ENCODE peak calls at places on chromosomes 5 and 9, in seven cellular contexts. K, B, O, M, U, W and J are unnamed samples.

GRCh38 chr5:154757647-154758406 is 2.6 kb downstream of the LARP1 start:
- DNase-seq in B (peak; percentile 73), W (no peak), O (peak; percentile 34), U (no peak), M (no peak), K (no peak), J (no peak)

GRCh38 chr5:145917288-145917687 is 19.1 kb upstream of the SH3RF2 start:
- DNase-seq in O (no peak), M (no peak), W (no peak), K (no peak), U (no peak), B (no peak), J (no peak)

GRCh38 chr9:105054488-105054887 is 126.5 kb upstream of the ABCA1 start:
- DNase-seq in U (no peak), W (no peak), K (no peak), B (peak; percentile 68), O (no peak), M (no peak), J (peak; percentile 49)

GRCh38 chr5:66324357-66324756 is 180.3 kb downstream of the SREK1 start:
- DNase-seq in B (no peak), K (no peak), W (no peak), M (no peak), U (no peak), O (no peak), J (no peak)

GRCh38 chr5:119828536-119828935 is 199.2 kb downstream of the FAM170A start:
- DNase-seq in M (no peak), W (no peak), B (no peak), K (no peak), O (no peak), U (no peak), J (no peak)

GRCh38 chr5:78574731-78575161 is 73.8 kb downstream of the LHFPL2 start:
- DNase-seq in U (no peak), K (no peak), M (peak; percentile 88), O (peak; percentile 13), B (peak; percentile 62), W (no peak), J (peak; percentile 43)

GRCh38 chr9:78393340-78393739 is 96.4 kb downstream of the PSAT1 start:
- DNase-seq in M (no peak), O (no peak), K (no peak), U (no peak), B (no peak), W (peak; percentile 70), J (no peak)

GRCh38 chr5:15791859-15792258 is 291.9 kb downstream of the FBXL7 start:
- DNase-seq in K (no peak), B (no peak), M (no peak), U (no peak), W (no peak), O (no peak), J (no peak)

GRCh38 chr5:144247131-144247530 is 76.5 kb downstream of the KCTD16 start:
- DNase-seq in W (no peak), M (peak; percentile 68), B (no peak), O (no peak), U (peak; percentile 1), K (no peak), J (no peak)

GRCh38 chr9:72718503-72718902 is 197.1 kb downstream of the TMC1 start:
- DNase-seq in W (peak; percentile 37), K (no peak), M (no peak), U (no peak), B (no peak), O (no peak), J (no peak)

GRCh38 chr5:134541736-134542376 is 16.4 kb downstream of the JADE2 start:
- DNase-seq in K (no peak), B (peak; percentile 17), U (no peak), W (peak; percentile 81), O (no peak), M (no peak), J (peak; percentile 64)

GRCh38 chr9:128192601-128193371 is 1.4 kb upstream of the CIZ1 start:
- DNase-seq in U (peak; percentile 90), W (peak; percentile 79), K (peak; percentile 95), M (peak; percentile 61), O (no peak), B (peak; percentile 93), J (no peak)

DNA sequence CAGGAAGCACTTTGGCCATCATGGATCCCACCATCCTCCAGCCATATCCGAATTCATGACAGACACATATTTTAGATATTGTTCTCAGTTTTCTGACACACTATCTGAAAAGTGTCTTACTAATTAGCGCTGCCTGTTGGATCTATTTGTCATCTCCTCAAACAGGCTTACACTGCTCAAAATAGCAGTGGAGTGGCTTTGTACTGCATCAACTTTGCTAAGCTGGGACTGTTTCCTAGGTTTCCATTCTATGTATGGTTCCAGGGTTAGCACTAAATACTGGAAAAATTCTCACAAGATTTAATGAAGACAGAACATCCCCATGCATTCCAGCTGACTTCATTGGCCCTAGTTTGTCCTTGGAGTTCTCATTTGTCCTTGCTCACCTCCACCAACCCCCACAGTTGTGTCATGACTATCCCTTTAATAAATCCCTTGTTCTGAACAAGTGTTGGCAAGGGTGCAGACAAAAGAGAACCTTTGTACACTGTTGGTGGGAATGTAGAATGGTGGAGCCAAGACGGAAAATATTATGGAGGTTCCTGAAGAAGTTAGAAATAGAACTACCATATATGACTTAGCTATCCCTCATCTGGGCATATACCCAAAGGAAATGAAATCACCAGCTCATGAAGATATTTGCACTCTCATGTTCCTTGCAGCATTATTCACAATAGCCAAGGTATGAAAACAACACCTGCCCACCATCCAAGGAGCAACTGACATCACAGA is 136.5 kb upstream of the RAI14 start:
- DNase-seq in B (peak; percentile 69), O (no peak), K (no peak), W (no peak), M (no peak), U (no peak), J (no peak)
- TF ChIP-seq EZH2phosphoT487 in B (no peak), O (no peak), K (no peak), W (no peak), M (no peak), U (no peak), J (no peak)

GRCh38 chr5:112127856-112128255 is 291.2 kb downstream of the EPB41L4A start:
- DNase-seq in B (no peak), K (no peak), O (no peak), U (no peak), M (no peak), W (no peak), J (no peak)
- TF ChIP-seq EZH2phosphoT487 in B (no peak), K (no peak), O (no peak), U (no peak), M (no peak), W (no peak), J (no peak)

GRCh38 chr5:5939724-5940370 is 438.5 kb downstream of the MED10 start:
- DNase-seq in K (no peak), U (no peak), B (peak; percentile 33), W (no peak), M (no peak), O (no peak), J (no peak)

GRCh38 chr5:5941486-5941885 is 436.9 kb downstream of the MED10 start:
- DNase-seq in W (no peak), U (no peak), K (no peak), O (no peak), B (no peak), M (no peak), J (no peak)
- TF ChIP-seq EZH2phosphoT487 in W (no peak), U (no peak), K (no peak), O (no peak), B (no peak), M (no peak), J (no peak)

DNA sequence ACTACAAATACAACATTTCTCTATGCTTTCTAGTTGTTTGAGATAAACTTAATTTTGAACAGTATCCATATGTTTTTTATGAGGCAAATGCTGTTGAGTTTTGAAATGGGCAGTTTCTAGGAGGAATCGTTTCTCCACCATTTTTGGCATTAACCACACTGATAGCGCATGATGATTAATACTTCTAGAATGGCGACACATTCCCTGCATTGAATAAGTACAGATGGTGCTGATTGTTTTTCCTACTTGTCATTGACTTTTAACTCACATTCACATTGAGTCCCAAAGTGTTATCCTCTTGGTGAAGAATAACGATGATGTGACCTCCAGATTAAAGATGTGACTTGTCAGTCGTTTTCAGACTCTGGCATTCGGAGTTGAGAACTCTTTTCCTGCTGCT is 6.5 kb upstream of the CCDC192 start:
- DNase-seq in U (no peak), B (peak; percentile 5), O (no peak), M (no peak), W (no peak), K (no peak), J (no peak)
- TF ChIP-seq EZH2phosphoT487 in U (no peak), B (no peak), O (no peak), M (no peak), W (no peak), K (no peak), J (no peak)

GRCh38 chr9:124471761-124472160 is 21.5 kb downstream of the ADGRD2 start:
- DNase-seq in B (no peak), K (no peak), W (no peak), M (no peak), U (no peak), O (no peak), J (no peak)
- TF ChIP-seq EZH2phosphoT487 in B (no peak), K (no peak), W (no peak), M (no peak), U (no peak), O (no peak), J (no peak)

GRCh38 chr5:156476704-156477103 is 149.7 kb downstream of the SGCD start:
- DNase-seq in B (no peak), K (no peak), U (no peak), M (no peak), W (no peak), O (no peak), J (no peak)
- TF ChIP-seq EZH2phosphoT487 in B (no peak), K (no peak), U (no peak), M (no peak), W (no peak), O (no peak), J (no peak)